ENCODE peak calls at places on chromosomes 3 and 15, in seven cellular contexts. I is fibroblast of lung, T is SK-N-SH, V is GM23338, E is ovary, M is uterus, O is testis. B is an unnamed sample.

GRCh38 chr3:4906107-4906621 is 73.1 kb upstream of the BHLHE40 start:
- DNase-seq in I (peak; percentile 4), T (peak; percentile 47), V (no peak), E (no peak), M (no peak), O (no peak), B (peak; percentile 61)

GRCh38 chr15:28952666-28953491 is 67.1 kb downstream of the APBA2 start:
- DNase-seq in I (no peak), T (peak; percentile 65), V (no peak), E (no peak), M (no peak), O (no peak), B (no peak)

GRCh38 chr3:47324278-47324865 is 41.6 kb downstream of the KLHL18 start:
- DNase-seq in I (peak; percentile 90), T (peak; percentile 79), V (peak; percentile 94), E (peak; percentile 66), M (peak; percentile 59), O (peak; percentile 72), B (peak; percentile 76)

GRCh38 chr3:14209596-14210280 is 31.1 kb downstream of the LSM3 start:
- DNase-seq in I (peak; percentile 53), T (no peak), V (no peak), E (no peak), M (no peak), O (no peak), B (no peak)

GRCh38 chr3:143895805-143896204 is 47.5 kb upstream of the SLC9A9 start:
- DNase-seq in I (peak; percentile 51), T (no peak), V (no peak), E (no peak), M (no peak), O (no peak), B (no peak)

GRCh38 chr3:127699946-127700300 is 27.2 kb downstream of the ABTB1 start:
- DNase-seq in I (no peak), T (no peak), V (no peak), E (no peak), M (no peak), O (no peak), B (no peak)

GRCh38 chr3:161890147-161890625 is 393.6 kb downstream of the OTOL1 start:
- DNase-seq in I (peak; percentile 92), T (no peak), V (no peak), E (no peak), M (no peak), O (no peak), B (no peak)

GRCh38 chr3:50807266-50807665 is 132.5 kb downstream of the DOCK3 start:
- DNase-seq in I (no peak), T (no peak), V (no peak), E (no peak), M (no peak), O (no peak), B (no peak)

GRCh38 chr3:55588120-55588765 is 101.1 kb upstream of the WNT5A start:
- DNase-seq in I (no peak), T (no peak), V (peak; percentile 28), E (no peak), M (no peak), O (no peak), B (no peak)

GRCh38 chr3:99810403-99810802 is 7.3 kb upstream of the CMSS1 start:
- DNase-seq in I (no peak), T (no peak), V (no peak), E (no peak), M (no peak), O (no peak), B (no peak)

GRCh38 chr3:182683335-182684257 is 109.7 kb upstream of the ATP11B start:
- DNase-seq in I (peak; percentile 75), T (peak; percentile 75), V (peak; percentile 86), E (peak; percentile 37), M (peak; percentile 48), O (peak; percentile 81), B (peak; percentile 60)

GRCh38 chr15:99123706-99124451 is 19.0 kb downstream of the SYNM start:
- DNase-seq in I (peak; percentile 96), T (peak; percentile 93), V (peak; percentile 47), E (peak; percentile 81), M (peak; percentile 86), O (peak; percentile 80), B (peak; percentile 84)

GRCh38 chr3:60610441-60611112 is 640.7 kb downstream of the FHIT start:
- DNase-seq in I (peak; percentile 65), T (no peak), V (no peak), E (no peak), M (peak; percentile 16), O (peak; percentile 55), B (no peak)

GRCh38 chr15:43930556-43930955 is 103.8 kb downstream of the WDR76 start:
- DNase-seq in I (no peak), T (no peak), V (no peak), E (no peak), M (no peak), O (no peak), B (no peak)

GRCh38 chr3:50238549-50239026 is 2.6 kb downstream of the GNAI2 start:
- DNase-seq in I (no peak), T (no peak), V (no peak), E (peak; percentile 68), M (peak; percentile 70), O (peak; percentile 90), B (no peak)

GRCh38 chr15:80674245-80674614 is 20.9 kb upstream of the ABHD17C start:
- DNase-seq in I (peak; percentile 25), T (no peak), V (no peak), E (no peak), M (no peak), O (no peak), B (no peak)

GRCh38 chr3:127161236-127161635 is 31.7 kb upstream of the PRR23E start:
- DNase-seq in I (no peak), T (no peak), V (no peak), E (no peak), M (no peak), O (no peak), B (no peak)

GRCh38 chr15:43186003-43186353 is 775 bp downstream of the CCNDBP1 start:
- DNase-seq in I (no peak), T (no peak), V (no peak), E (no peak), M (no peak), O (peak; percentile 21), B (no peak)

GRCh38 chr3:33949074-33949473 is 150.6 kb downstream of the PDCD6IP start:
- DNase-seq in I (no peak), T (no peak), V (no peak), E (no peak), M (no peak), O (no peak), B (no peak)

GRCh38 chr3:94301346-94301745 is 238.5 kb downstream of the NSUN3 start:
- DNase-seq in I (no peak), T (no peak), V (no peak), E (no peak), M (no peak), O (no peak), B (no peak)

GRCh38 chr3:145807990-145808389 is 353.0 kb downstream of the PLOD2 start:
- DNase-seq in I (peak; percentile 46), T (peak; percentile 21), V (peak; percentile 40), E (no peak), M (no peak), O (no peak), B (no peak)

GRCh38 chr15:87734571-87735373 is 521.8 kb downstream of the NTRK3 start:
- DNase-seq in I (no peak), T (no peak), V (no peak), E (no peak), M (no peak), O (no peak), B (no peak)

GRCh38 chr15:84992157-84992940 is 10.7 kb downstream of the PDE8A start:
- DNase-seq in I (peak; percentile 69), T (no peak), V (no peak), E (no peak), M (no peak), O (no peak), B (no peak)

GRCh38 chr15:43423793-43424192 is 52.9 kb downstream of the TUBGCP4 start:
- DNase-seq in I (no peak), T (no peak), V (no peak), E (no peak), M (no peak), O (no peak), B (no peak)

GRCh38 chr3:21846976-21847375 is 96.0 kb upstream of the ZNF385D start:
- DNase-seq in I (peak; percentile 52), T (no peak), V (no peak), E (no peak), M (no peak), O (no peak), B (no peak)

GRCh38 chr3:13075318-13075717 is 2.1 kb upstream of the IQSEC1 start:
- DNase-seq in I (no peak), T (no peak), V (no peak), E (no peak), M (no peak), O (no peak), B (no peak)
- H3K27me3 ChIP-seq in I (peaks cover 22% of the 10 kb centered on the region), T (peaks cover 36% of the 10 kb centered on the region), V (peaks cover 27% of the 10 kb centered on the region), E (no peaks in the 10 kb centered on the region), M (peaks cover 3% of the 10 kb centered on the region), O (no peaks in the 10 kb centered on the region), B (no peaks in the 10 kb centered on the region)

GRCh38 chr3:19739504-19739903 is 194.5 kb downstream of the EFHB start:
- DNase-seq in I (no peak), T (no peak), V (no peak), E (no peak), M (no peak), O (no peak), B (no peak)

GRCh38 chr3:19734453-19734852 is 199.6 kb downstream of the EFHB start:
- DNase-seq in I (no peak), T (no peak), V (no peak), E (no peak), M (no peak), O (no peak), B (no peak)

GRCh38 chr3:19735111-19735510 is 198.9 kb downstream of the EFHB start:
- DNase-seq in I (no peak), T (no peak), V (no peak), E (no peak), M (no peak), O (no peak), B (no peak)
- TF ChIP-seq CTCF in I (no peak), T (no peak), V (no peak), E (no peak), M (no peak), O (no peak), B (no peak)

DNA sequence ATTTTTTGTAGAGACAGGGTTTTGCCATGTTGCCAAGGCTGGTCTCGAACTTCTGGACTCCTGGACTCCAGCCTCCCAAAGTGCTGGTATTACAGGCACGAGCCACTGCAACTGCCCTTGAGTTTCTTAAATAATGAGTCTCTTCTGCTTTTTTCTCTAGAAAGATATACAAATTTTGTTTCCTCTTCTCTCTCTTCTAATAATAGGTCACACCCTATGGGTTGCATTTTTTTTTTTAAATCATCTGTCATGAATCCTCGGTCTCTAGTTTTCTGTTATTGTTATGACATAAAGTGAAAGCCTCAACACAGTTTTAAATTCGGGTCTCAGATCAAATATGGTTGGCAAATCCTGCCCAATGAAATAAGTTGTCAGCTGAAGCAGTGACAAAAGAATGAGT is 111.2 kb downstream of the IL12A start:
- DNase-seq in I (no peak), T (no peak), V (no peak), E (no peak), M (no peak), O (no peak), B (no peak)
- H3K27me3 ChIP-seq in I (no peaks in the 10 kb centered on the region), T (no peaks in the 10 kb centered on the region), V (no peaks in the 10 kb centered on the region), E (no peaks in the 10 kb centered on the region), M (no peaks in the 10 kb centered on the region), O (no peaks in the 10 kb centered on the region), B (no peaks in the 10 kb centered on the region)

GRCh38 chr3:53044371-53045106 is 1.3 kb downstream of the SFMBT1 start:
- DNase-seq in I (peak; percentile 56), T (peak; percentile 52), V (peak; percentile 63), E (no peak), M (no peak), O (peak; percentile 37), B (peak; percentile 23)
- TF ChIP-seq CTCF in I (no peak), T (no peak), V (no peak), E (no peak), M (no peak), O (no peak), B (no peak)

GRCh38 chr3:191361456-191361855 is 31.1 kb upstream of the UTS2B start:
- DNase-seq in I (no peak), T (no peak), V (no peak), E (no peak), M (no peak), O (no peak), B (no peak)
- H3K27me3 ChIP-seq in I (no peaks in the 10 kb centered on the region), T (no peaks in the 10 kb centered on the region), V (no peaks in the 10 kb centered on the region), E (no peaks in the 10 kb centered on the region), M (no peaks in the 10 kb centered on the region), O (no peaks in the 10 kb centered on the region), B (no peaks in the 10 kb centered on the region)

B was measured in WERI-Rb-1.